ENCODE peak calls at places on chromosomes 2 and 18, in eight cellular contexts. A is thoracic aorta; Z is spleen; W is NCI-H2171; C is NCI-H2081; Q is activated T-helper 1 cell treated with anti-CD3 and anti-CD28 coated beads, Interleukin-2, amount 50 U/mL, for 16 hours; O is NCI-H1930; M is AG08396. R is an unnamed sample.

GRCh38 chr2:206004004-206004693 is 81.8 kb downstream of the INO80D start:
- DNase-seq in C (no peak), O (no peak), M (no peak), Z (peak; percentile 55), A (no peak), Q (no peak), W (no peak), R (no peak)

GRCh38 chr18:10213526-10213925 is 240.9 kb upstream of the APCDD1 start:
- DNase-seq in Q (no peak), O (no peak), C (peak; percentile 36), A (no peak), M (no peak), Z (no peak), W (no peak), R (no peak)

GRCh38 chr2:167140767-167141166 is 252.5 kb downstream of the XIRP2 start:
- DNase-seq in M (peak; percentile 76), A (peak; percentile 34), O (no peak), C (no peak), Z (no peak), W (no peak), Q (no peak), R (peak; percentile 2)

GRCh38 chr2:46098606-46099005 is 198.6 kb upstream of the EPAS1 start:
- DNase-seq in Z (no peak), A (no peak), W (no peak), M (peak; percentile 45), Q (no peak), C (no peak), O (no peak), R (no peak)

GRCh38 chr2:191618046-191618788 is 59.7 kb upstream of the NABP1 start:
- DNase-seq in O (no peak), Q (no peak), C (no peak), Z (no peak), A (no peak), M (no peak), W (no peak), R (no peak)

GRCh38 chr2:128319773-128320608 is 1.3 kb upstream of the HS6ST1 start:
- DNase-seq in W (no peak), Q (no peak), C (no peak), Z (peak; percentile 85), A (no peak), M (no peak), O (no peak), R (no peak)

GRCh38 chr2:67574230-67574629 is 177.1 kb downstream of the ETAA1 start:
- DNase-seq in M (peak; percentile 30), C (no peak), Q (no peak), Z (no peak), A (no peak), W (no peak), O (no peak), R (no peak)

GRCh38 chr2:234957533-234958135 is 5.8 kb downstream of the SH3BP4 start:
- DNase-seq in Q (no peak), W (no peak), C (no peak), Z (peak; percentile 11), A (no peak), M (no peak), O (no peak), R (no peak)

GRCh38 chr18:54191352-54191751 is 33.1 kb downstream of the MBD2 start:
- DNase-seq in W (no peak), Z (no peak), A (no peak), M (no peak), C (no peak), O (no peak), Q (no peak), R (no peak)

GRCh38 chr2:223221120-223221859 is 169.3 kb downstream of the KCNE4 start:
- DNase-seq in Q (no peak), W (no peak), A (no peak), O (no peak), C (no peak), M (no peak), Z (no peak), R (no peak)

GRCh38 chr18:2961828-2962227 is 51.1 kb downstream of the LPIN2 start:
- DNase-seq in C (peak; percentile 36), A (no peak), W (no peak), O (no peak), M (peak; percentile 23), Z (no peak), Q (no peak), R (no peak)

GRCh38 chr2:29596584-29596983 is 324.8 kb downstream of the ALK start:
- DNase-seq in C (no peak), O (no peak), M (no peak), W (no peak), Z (no peak), A (no peak), Q (no peak), R (no peak)

GRCh38 chr2:141911485-141912066 is 219.2 kb downstream of the LRP1B start:
- DNase-seq in Z (no peak), O (peak; percentile 1), C (peak; percentile 70), A (no peak), W (no peak), M (no peak), Q (no peak), R (no peak)

GRCh38 chr2:128458438-128458837 is 139.8 kb upstream of the HS6ST1 start:
- DNase-seq in Z (no peak), W (no peak), A (no peak), M (no peak), C (no peak), O (no peak), Q (no peak), R (no peak)

GRCh38 chr2:229627728-229628127 is 86.6 kb downstream of the DNER start:
- DNase-seq in O (no peak), A (no peak), Z (no peak), Q (no peak), W (no peak), C (no peak), M (no peak), R (no peak)

GRCh38 chr18:37554399-37554787 is 11.2 kb downstream of the CELF4 start:
- DNase-seq in W (no peak), Q (no peak), C (no peak), M (no peak), A (no peak), O (no peak), Z (no peak), R (no peak)

R was measured in GOT3.